ENCODE peak calls at places on chromosomes 13 and 19, in four cellular contexts. S, J, A and F are unnamed samples. For H3K4me1, the result is how much of the 10 kb centered on the place peaks cover.

GRCh38 chr19:2703691-2704216 is 1.3 kb upstream of the GNG7 start:
- DNase-seq in A (no peak), J (no peak), S (no peak), F (no peak)

GRCh38 chr13:74767031-74767430 is 632.8 kb upstream of the KLF12 start:
- DNase-seq in S (no peak), J (peak), A (no peak), F (no peak)

GRCh38 chr13:23985846-23986245 is 88.5 kb upstream of the C1QTNF9B start:
- DNase-seq in A (no peak), J (no peak), S (no peak), F (no peak)

GRCh38 chr13:110683203-110683883 is 22.6 kb downstream of the CARS2 start:
- DNase-seq in S (no peak), A (no peak), J (peak), F (no peak)

GRCh38 chr13:92175330-92175729 is 776.9 kb downstream of the GPC5 start:
- DNase-seq in J (no peak), S (no peak), A (no peak), F (no peak)

GRCh38 chr13:25575562-25575961 is 203.8 kb downstream of the ATP8A2 start:
- DNase-seq in S (no peak), A (no peak), J (no peak), F (no peak)

GRCh38 chr19:11203194-11204075 is 6.1 kb upstream of the KANK2 start:
- DNase-seq in A (peak), S (peak), J (peak), F (peak)

GRCh38 chr13:53201454-53202225 is 173.0 kb downstream of the OLFM4 start:
- DNase-seq in S (peak), A (no peak), J (no peak), F (no peak)

GRCh38 chr19:18317998-18318800 is 4.7 kb downstream of the LSM4 start:
- DNase-seq in S (no peak), J (no peak), A (no peak), F (peak)

GRCh38 chr13:61144301-61144700 is 271.3 kb downstream of the PCDH20 start:
- DNase-seq in A (no peak), J (no peak), S (no peak), F (no peak)

GRCh38 chr13:103788061-103788652 is 721.9 kb upstream of the SLC10A2 start:
- DNase-seq in A (no peak), S (peak), J (peak), F (no peak)

GRCh38 chr19:6489278-6490061 is 7.9 kb upstream of the DENND1C start:
- DNase-seq in A (no peak), S (no peak), J (no peak), F (no peak)

GRCh38 chr13:40588101-40588500 is 78.3 kb downstream of the FOXO1 start:
- DNase-seq in A (no peak), S (no peak), J (no peak), F (no peak)

GRCh38 chr13:111115841-111116500 is 861 bp downstream of the ARHGEF7 start:
- DNase-seq in A (peak), J (no peak), S (peak), F (peak)

GRCh38 chr13:62524498-62524897 is 1108.8 kb upstream of the PCDH20 start:
- DNase-seq in J (no peak), A (no peak), S (no peak), F (no peak)

GRCh38 chr19:33601583-33601982 is 20.2 kb upstream of the CHST8 start:
- DNase-seq in S (no peak), J (no peak), A (no peak), F (no peak)

GRCh38 chr13:84297246-84297645 is 415.0 kb upstream of the SLITRK1 start:
- DNase-seq in S (no peak), A (no peak), J (no peak), F (no peak)

GRCh38 chr19:2385053-2385721 is 25.1 kb downstream of the TMPRSS9 start:
- DNase-seq in A (no peak), J (peak), S (no peak), F (no peak)

GRCh38 chr19:47776568-47776967 is 1.9 kb upstream of the SELENOW start:
- DNase-seq in J (no peak), A (no peak), S (no peak), F (no peak)

GRCh38 chr19:48752511-48753365 is at the start of gene FUT1:
- DNase-seq in A (no peak), J (peak), S (peak), F (peak)

DNA sequence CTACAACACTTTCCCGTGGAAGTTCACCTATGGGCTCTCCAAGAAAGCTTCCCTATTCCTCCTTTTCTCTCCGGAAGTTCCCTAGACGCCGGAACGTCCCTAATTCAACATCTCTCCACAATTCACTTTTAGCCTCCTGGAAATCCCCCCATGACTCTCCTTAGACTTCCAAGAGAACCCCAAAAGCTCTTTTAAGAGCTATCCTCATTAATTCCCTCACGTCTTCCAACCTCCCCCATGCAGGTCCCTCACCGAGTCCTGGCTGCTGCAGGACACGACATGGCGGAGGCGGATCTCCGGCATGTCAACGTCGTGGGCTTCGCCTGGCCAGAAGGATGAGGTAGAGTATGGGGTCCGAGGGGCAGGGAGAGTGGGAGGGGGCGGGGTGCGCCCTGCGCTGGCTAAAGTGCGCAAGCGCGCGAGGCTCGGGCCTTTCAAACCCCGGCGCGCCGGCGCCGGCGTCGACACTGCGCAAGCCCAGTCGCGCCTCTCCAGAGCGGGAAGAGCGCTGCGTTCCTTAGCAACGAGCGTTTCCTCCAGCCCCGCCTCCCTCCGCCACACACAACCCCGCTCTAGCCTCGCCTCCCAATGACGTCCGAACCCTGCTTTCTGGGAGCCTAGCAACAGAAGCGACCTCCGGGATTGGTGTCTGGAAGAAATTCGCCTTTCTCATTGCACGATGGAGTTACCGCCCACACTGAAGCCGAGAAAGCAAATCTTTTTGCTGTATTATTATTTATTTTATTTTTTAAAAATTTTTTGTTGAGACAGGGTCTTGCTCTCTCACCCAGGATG is at the start of the genes PINLYP and XRCC1:
- DNase-seq in J (peak), S (peak), A (peak), F (peak)
- TF ChIP-seq POLR2A in J (peak), S (peak), A (no peak), F (peak)

GRCh38 chr19:35932291-35932936 is 3.8 kb upstream of the LRFN3 start:
- DNase-seq in J (no peak), A (no peak), S (no peak), F (no peak)
- H3K4me1 ChIP-seq in J (under half), A (under half), S (under half), F (under half)

GRCh38 chr19:41327499-41328156 is 17.7 kb downstream of the CCDC97 start:
- DNase-seq in A (no peak), J (peak), S (peak), F (peak)

GRCh38 chr19:41328157-41328817 is 18.3 kb downstream of the CCDC97 start:
- DNase-seq in S (peak), A (no peak), J (no peak), F (no peak)

GRCh38 chr19:41327076-41327475 is 17.1 kb downstream of the CCDC97 start:
- DNase-seq in J (no peak), A (no peak), S (no peak), F (no peak)

GRCh38 chr19:41330476-41330875 is 20.5 kb downstream of the CCDC97 start:
- DNase-seq in A (no peak), S (no peak), J (no peak), F (no peak)

DNA sequence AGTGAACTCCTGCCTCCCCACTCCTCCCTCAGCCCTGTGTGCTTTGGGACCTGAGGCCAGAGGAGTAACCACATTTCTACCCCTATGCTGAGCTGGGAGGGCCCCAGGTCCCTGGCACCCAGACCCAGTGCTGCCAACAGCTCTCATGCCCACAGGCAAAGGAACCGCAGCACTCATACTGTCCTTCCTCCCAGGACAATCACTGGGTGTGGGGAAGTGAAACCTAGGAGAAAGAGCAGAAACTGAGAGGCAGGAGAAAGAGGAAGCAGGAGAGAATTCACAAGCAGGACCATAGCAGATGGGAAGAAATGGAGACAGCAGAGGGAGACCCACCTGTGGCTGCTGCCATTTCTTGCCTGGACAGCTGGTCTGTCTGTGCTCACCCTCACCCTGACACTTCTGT is 18.8 kb downstream of the CCDC97 start:
- DNase-seq in S (no peak), A (no peak), J (no peak), F (no peak)
- TF ChIP-seq POLR2A in S (no peak), A (no peak), J (no peak), F (no peak)

GRCh38 chr19:5095568-5095850 is 126.6 kb downstream of the KDM4B start:
- DNase-seq in A (no peak), S (no peak), J (no peak), F (no peak)
- H3K4me1 ChIP-seq in A (under half), S (under half), J (under half), F (under half)

DNA sequence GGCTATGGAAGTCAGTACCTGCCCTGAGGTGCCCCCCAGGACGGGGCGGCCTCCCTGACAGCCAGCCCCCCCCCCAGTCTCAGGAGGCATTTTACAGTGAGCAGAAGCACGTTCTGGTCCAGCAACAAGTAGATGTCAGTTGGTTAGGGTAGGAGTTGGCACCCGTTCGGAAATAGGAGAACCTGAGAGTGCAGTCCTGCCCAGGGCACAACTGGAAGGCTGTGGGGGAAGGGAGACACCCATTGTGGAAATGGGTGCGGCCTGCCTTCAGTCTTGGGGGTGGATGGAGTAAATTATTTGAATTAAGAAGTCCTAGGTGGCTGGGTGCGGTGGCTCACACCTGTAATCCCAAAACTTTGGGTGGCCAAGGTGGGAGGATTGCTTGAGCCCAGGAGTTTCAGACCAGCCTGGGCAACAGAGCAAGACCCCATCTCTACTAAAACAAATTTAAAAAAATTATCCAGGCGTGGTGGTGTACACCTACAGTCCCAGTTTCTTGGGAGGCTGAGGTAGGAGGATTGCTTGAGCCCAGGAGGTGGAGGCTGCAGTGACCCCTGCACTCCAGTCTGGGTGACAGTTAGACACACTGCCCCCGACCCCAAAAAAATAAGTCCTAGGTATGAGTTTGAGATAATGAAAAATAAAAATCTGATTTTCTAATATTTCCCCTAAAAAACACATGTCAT is 1.2 kb downstream of the CIRBP start:
- DNase-seq in J (no peak), A (no peak), S (no peak), F (no peak)
- TF ChIP-seq POLR2A in J (no peak), A (no peak), S (no peak), F (no peak)

GRCh38 chr19:45098521-45099464 is 5.8 kb downstream of the PPP1R37 start:
- DNase-seq in S (no peak), J (peak), A (no peak), F (peak)
- H3K4me1 ChIP-seq in S (under half), J (half or more), A (half or more), F (half or more)

GRCh38 chr19:15563325-15563794 is 51.7 kb upstream of the CYP4F8 start:
- DNase-seq in A (no peak), S (peak), J (peak), F (peak)
- TF ChIP-seq POLR2A in A (no peak), S (no peak), J (no peak), F (no peak)

GRCh38 chr19:38838208-38838985 is 6.8 kb upstream of the ECH1 start:
- DNase-seq in A (no peak), J (no peak), S (peak), F (peak)

GRCh38 chr19:38841180-38841766 is 8.5 kb downstream of the HNRNPL start:
- DNase-seq in S (no peak), J (no peak), A (no peak), F (no peak)

GRCh38 chr19:38838986-38839761 is 7.6 kb upstream of the ECH1 start:
- DNase-seq in A (no peak), S (no peak), J (no peak), F (no peak)

GRCh38 chr19:38840583-38840968 is 9.0 kb upstream of the ECH1 start:
- DNase-seq in J (peak), A (no peak), S (peak), F (no peak)

DNA sequence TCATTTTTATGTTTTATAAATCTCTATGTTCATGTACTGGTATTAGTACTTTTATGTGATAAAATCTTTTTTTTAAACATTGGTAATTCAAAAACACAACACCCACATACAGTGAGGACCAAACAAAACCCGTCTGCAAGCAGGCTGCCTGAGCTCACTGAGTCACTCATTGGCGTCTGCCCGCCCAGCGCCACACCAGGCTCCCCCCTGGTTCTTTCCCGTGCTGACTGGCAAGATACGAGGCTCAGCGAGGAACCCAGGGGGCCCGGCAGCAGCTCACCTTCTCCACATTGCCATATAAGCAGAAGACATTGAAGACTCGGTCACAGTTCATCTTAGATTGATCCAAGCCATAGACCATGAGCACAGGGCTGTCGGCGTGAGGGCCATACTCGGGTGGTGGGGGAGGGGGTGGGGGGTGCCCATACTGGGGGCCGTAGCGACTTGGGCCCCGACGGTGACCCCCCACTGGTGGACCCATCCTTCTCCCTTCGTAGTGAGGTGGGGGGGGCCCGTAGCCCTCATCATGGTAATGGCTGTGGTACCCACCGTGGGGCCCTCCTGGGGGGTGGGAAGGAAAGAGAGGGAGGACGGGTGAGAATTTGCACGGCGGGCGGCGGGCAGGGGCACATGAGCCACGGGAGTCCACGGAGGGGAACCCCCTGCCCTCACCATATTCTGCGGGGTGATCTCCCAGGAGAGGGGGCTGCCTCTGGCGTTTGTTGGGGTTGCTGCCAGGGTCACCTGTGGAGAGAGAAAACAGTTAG is 8.4 kb upstream of the ECH1 start:
- DNase-seq in J (peak), A (no peak), S (peak), F (no peak)
- H3K4me1 ChIP-seq in J (half or more), A (under half), S (half or more), F (under half)